ENCODE peak calls at places on chromosomes 5 and 9, in eight cellular contexts. Y is HFFc6, D is GM13976, E is mesothelial cell of epicardium, Z is AG10803, J is endothelial cell, M is GM23338, H is fibroblast of mammary gland. V is an unnamed sample.

GRCh38 chr5:35741126-35741711 is 115.5 kb upstream of the IL7R start:
- DNase-seq in Y (no peak), D (no peak), M (no peak), J (no peak), H (peak; percentile 79), E (no peak), Z (peak; percentile 94), V (no peak)

GRCh38 chr5:72556351-72557146 is 49.3 kb upstream of the ZNF366 start:
- DNase-seq in Z (peak; percentile 67), D (peak; percentile 79), J (peak; percentile 74), Y (peak; percentile 45), M (peak; percentile 92), E (peak; percentile 59), H (peak; percentile 63), V (no peak)

GRCh38 chr9:35651964-35652828 is 1.5 kb upstream of the SIT1 start:
- DNase-seq in E (no peak), J (no peak), D (no peak), Z (peak; percentile 68), M (no peak), Y (peak; percentile 67), H (peak; percentile 88), V (no peak)

GRCh38 chr5:60287174-60287771 is 393.7 kb upstream of the PDE4D start:
- DNase-seq in D (no peak), Y (peak; percentile 7), E (no peak), Z (peak; percentile 22), H (peak; percentile 70), M (peak; percentile 95), J (peak; percentile 71), V (no peak)

GRCh38 chr5:132267931-132268501 is 10.5 kb downstream of the PDLIM4 start:
- DNase-seq in Z (no peak), D (no peak), Y (no peak), H (no peak), E (no peak), J (no peak), M (no peak), V (peak; percentile 76)

GRCh38 chr5:125058185-125058826 is 311.9 kb upstream of the ZNF608 start:
- DNase-seq in J (no peak), M (no peak), D (no peak), Z (peak; percentile 22), E (no peak), H (peak; percentile 51), Y (peak; percentile 15), V (no peak)

GRCh38 chr9:88270398-88270797 is 117.8 kb upstream of the SPIN1 start:
- DNase-seq in D (no peak), J (no peak), M (no peak), E (no peak), Z (no peak), H (no peak), Y (peak; percentile 9), V (no peak)

GRCh38 chr9:78871452-78872331 is 574.8 kb downstream of the PSAT1 start:
- DNase-seq in Z (peak; percentile 95), D (no peak), H (peak; percentile 65), Y (peak; percentile 89), E (no peak), J (no peak), M (no peak), V (no peak)

GRCh38 chr5:80141681-80142080 is 106.5 kb downstream of the THBS4 start:
- DNase-seq in E (no peak), Z (peak; percentile 73), D (no peak), M (peak; percentile 73), H (no peak), Y (no peak), J (no peak), V (no peak)

GRCh38 chr5:39599721-39600431 is 175.1 kb upstream of the DAB2 start:
- DNase-seq in Y (peak; percentile 42), H (peak; percentile 86), D (no peak), J (no peak), Z (peak; percentile 56), M (peak; percentile 24), E (no peak), V (no peak)

GRCh38 chr9:121938621-121939020 is 154.5 kb downstream of the TTLL11 start:
- DNase-seq in Y (no peak), E (no peak), J (no peak), H (no peak), M (no peak), Z (no peak), D (no peak), V (no peak)

GRCh38 chr9:131162886-131163285 is 37.5 kb downstream of the NUP214 start:
- DNase-seq in E (no peak), D (no peak), Y (no peak), M (no peak), Z (no peak), J (no peak), H (no peak), V (no peak)

GRCh38 chr9:131165523-131165922 is 40.1 kb downstream of the NUP214 start:
- DNase-seq in Z (no peak), D (no peak), E (no peak), H (no peak), Y (no peak), M (no peak), J (no peak), V (no peak)

GRCh38 chr9:131161585-131161984 is 36.2 kb downstream of the NUP214 start:
- DNase-seq in J (no peak), Z (no peak), H (no peak), E (no peak), Y (no peak), D (no peak), M (no peak), V (no peak)

DNA sequence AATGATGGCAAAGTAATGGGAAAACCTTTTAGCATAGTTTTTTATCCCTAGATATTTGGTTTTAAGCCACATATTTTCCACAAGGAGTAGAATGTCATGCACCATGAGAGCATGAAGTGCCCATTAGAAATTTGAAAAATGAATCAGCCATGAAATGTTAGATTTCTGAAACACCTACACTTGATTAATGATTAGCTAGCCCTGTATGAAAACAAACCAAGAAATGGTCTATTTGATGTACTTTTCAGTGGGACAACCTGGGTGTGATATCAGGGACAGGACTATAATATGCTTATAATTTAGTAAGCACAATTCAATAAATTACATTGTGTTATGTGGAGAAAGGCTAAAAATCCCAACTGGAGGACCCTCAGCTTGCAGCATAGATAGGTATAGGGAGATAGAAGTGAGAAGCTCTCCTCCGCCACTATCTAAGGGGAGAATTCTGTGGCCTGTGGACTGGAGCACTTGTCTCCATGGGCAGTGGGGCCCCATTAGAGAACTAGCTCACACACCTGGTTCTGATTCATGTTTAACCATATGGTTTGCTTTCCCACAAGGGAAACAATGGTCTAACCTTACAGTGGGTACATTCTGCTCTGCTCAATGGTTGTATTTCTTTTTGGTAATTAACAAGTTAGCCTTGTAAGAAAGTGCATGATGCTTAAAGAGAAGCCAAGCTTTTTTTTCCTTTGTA is 35.2 kb downstream of the NUP214 start:
- DNase-seq in H (no peak), Y (no peak), E (no peak), M (no peak), J (no peak), D (no peak), Z (no peak), V (no peak)
- TF ChIP-seq CTCF in H (no peak), Y (no peak), E (no peak), M (no peak), J (no peak), D (no peak), Z (no peak), V (no peak)

DNA sequence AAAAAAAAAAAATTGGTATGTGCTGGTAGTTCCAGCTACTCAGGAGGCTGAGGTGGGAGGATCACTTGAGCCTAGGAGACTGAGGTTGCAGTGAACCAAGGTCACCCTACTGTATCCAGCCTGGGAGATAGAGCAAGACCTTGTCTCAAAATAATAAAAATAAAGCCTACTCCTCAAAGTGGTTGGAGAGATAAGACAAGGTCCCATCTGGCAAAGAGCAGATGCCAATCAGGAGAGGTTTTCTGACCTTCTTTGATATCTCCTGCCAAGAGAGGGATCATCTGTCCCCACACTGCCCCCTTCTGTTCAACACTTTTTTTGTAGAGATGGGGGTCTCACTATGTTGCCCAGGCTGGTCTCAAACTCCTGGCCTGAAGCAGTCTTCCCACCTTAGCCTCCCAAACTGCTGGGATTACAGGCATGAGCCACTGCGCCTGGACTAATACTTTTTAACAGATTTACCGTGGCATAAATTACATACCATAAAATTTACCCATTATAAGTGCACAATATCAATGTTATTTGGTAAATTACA is 64.7 kb downstream of the SH3PXD2B start:
- DNase-seq in J (no peak), D (no peak), Z (no peak), E (no peak), Y (no peak), M (no peak), H (no peak), V (no peak)
- TF ChIP-seq CTCF in J (no peak), D (no peak), Z (no peak), E (no peak), Y (peak; percentile 40), M (peak; percentile 36), H (peak; percentile 24), V (peak; percentile 27)

DNA sequence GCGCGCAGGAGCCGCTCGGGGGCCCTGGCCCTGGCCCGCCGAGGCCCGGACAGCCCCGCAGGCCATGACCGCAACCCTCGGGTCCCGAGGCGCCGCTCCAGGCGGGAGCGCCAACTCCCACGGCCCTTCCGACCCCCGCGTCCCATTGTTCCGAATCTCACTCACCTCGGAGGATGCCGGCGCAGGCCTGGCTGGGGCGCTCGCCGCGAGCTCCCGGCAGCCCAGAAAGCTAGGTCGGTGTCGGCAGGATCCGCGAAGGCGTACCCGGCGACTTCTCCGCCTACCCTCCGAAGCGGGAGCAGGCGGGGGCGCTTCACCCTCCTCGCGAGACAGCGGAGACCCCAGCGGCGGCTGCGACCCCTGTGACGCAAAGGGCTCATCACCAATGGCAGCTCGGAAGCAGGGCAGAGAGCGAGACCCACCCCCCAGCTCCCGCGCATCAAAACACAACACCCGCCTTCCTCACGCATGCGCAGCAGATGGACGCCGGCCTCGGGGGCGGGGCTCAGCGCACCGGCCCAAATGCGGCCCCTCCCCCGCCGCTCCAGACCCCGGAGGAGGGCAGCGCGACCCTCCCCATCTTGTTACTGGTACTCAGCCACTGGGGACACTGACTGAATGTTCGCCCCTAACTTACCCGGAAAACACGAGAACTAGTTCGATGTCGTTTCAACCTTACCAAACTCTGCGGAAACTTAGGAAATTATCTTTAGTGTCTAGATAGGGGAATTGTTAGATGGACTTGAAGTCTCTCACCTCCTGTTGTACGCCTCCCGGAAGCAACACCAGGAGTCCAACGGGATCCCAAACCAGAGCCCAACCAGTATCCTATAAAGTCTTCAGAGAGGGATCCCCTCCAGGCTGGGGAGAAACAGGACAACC is 1.3 kb upstream of the SMIM27 start:
- DNase-seq in J (peak; percentile 97), Y (peak; percentile 78), E (peak; percentile 93), Z (peak; percentile 86), M (peak; percentile 98), H (peak; percentile 83), D (peak; percentile 98), V (peak; percentile 98)
- TF ChIP-seq CTCF in J (no peak), Y (peak; percentile 7), E (no peak), Z (no peak), M (no peak), H (no peak), D (no peak), V (no peak)

DNA sequence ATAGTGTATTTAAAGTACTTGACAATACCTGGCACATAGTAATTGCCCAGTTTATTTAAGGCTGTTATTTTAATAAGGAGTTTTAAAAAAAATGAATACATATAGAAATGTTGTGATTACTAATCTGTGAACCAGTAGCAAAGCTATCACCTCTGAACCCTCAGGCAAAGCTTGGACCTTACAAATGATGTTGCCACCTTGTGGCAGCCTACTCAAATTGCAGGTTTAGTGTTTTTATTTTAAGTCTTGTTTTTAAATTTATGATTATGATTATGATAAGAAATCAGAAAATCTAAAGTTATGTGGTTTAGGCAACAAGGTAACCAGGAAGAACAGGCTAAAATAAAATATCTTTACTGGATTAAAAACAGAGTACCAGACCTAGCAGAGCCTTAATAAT is 35.8 kb downstream of the PPARGC1B start:
- DNase-seq in E (no peak), Z (no peak), M (peak; percentile 62), Y (no peak), H (peak; percentile 43), D (no peak), J (no peak), V (no peak)
- TF ChIP-seq CTCF in E (peak; percentile 57), Z (peak; percentile 13), M (peak; percentile 95), Y (peak; percentile 69), H (peak; percentile 54), D (peak; percentile 35), J (peak; percentile 89), V (peak; percentile 38)